ENCODE peak calls at places on chromosomes 2 and 18, in ten cellular contexts. O is AG10803, H is Peyer's patch, C is A549, X is endothelial cell, N is foreskin fibroblast, F is Caco-2, T is psoas muscle, Q is AG04450, W is HepG2. E is an unnamed sample.

GRCh38 chr18:11548940-11549551 is 60.4 kb upstream of the SLC35G4 start:
- DNase-seq in W (no peak), T (no peak), Q (no peak), F (no peak), X (no peak), H (no peak), N (no peak), O (no peak), C (no peak), E (no peak)

GRCh38 chr2:118881490-118882129 is 34.2 kb upstream of the EN1 start:
- DNase-seq in F (peak), Q (no peak), O (peak), H (peak), W (peak), N (peak), C (peak), X (peak), T (no peak), E (peak)

GRCh38 chr2:57407742-57408343 is 638.8 kb upstream of the VRK2 start:
- DNase-seq in H (no peak), N (no peak), X (no peak), C (no peak), T (no peak), Q (no peak), W (no peak), F (no peak), O (no peak), E (no peak)

GRCh38 chr2:60604665-60605064 is 51.2 kb upstream of the BCL11A start:
- DNase-seq in X (no peak), Q (no peak), C (no peak), H (no peak), W (no peak), O (no peak), N (no peak), T (no peak), F (no peak), E (no peak)

GRCh38 chr18:55320399-55321255 is 267.4 kb downstream of the TCF4 start:
- DNase-seq in Q (no peak), C (no peak), H (no peak), O (peak), F (no peak), T (no peak), W (no peak), N (peak), X (no peak), E (no peak)

GRCh38 chr2:210147614-210148013 is 23.6 kb downstream of the KANSL1L start:
- DNase-seq in O (no peak), W (no peak), X (no peak), C (no peak), T (no peak), N (no peak), Q (no peak), F (no peak), H (no peak), E (no peak)

GRCh38 chr18:52283927-52284326 is 56.1 kb upstream of the DCC start:
- DNase-seq in F (no peak), O (no peak), T (no peak), H (no peak), W (no peak), C (no peak), X (no peak), N (no peak), Q (no peak), E (no peak)

GRCh38 chr2:97745474-97746172 is 32.2 kb downstream of the ZAP70 start:
- DNase-seq in C (no peak), F (no peak), O (no peak), Q (peak), T (no peak), N (no peak), X (no peak), H (no peak), W (no peak), E (no peak)

GRCh38 chr2:15944325-15945017 is 4.1 kb downstream of the MYCN start:
- DNase-seq in F (no peak), C (no peak), W (no peak), T (no peak), Q (no peak), X (no peak), O (no peak), N (no peak), H (no peak), E (no peak)

GRCh38 chr2:240821429-240821778 is 1.4 kb upstream of the KIF1A start:
- DNase-seq in F (no peak), H (no peak), C (no peak), O (no peak), W (no peak), X (no peak), Q (no peak), T (no peak), N (no peak), E (no peak)

GRCh38 chr2:128538401-128538800 is 219.7 kb upstream of the HS6ST1 start:
- DNase-seq in W (no peak), Q (no peak), X (no peak), H (no peak), N (peak), C (no peak), F (no peak), O (no peak), T (no peak), E (no peak)

GRCh38 chr2:3805120-3805519 is 101.7 kb downstream of the DCDC2C start:
- DNase-seq in T (no peak), Q (no peak), H (no peak), W (peak), N (no peak), C (peak), O (no peak), F (peak), X (peak), E (peak)
- TF ChIP-seq CTCF in T (no peak), Q (peak), H (no peak), W (peak), N (peak), C (peak), O (peak), F (peak), X (peak), E (peak)

GRCh38 chr2:112831956-112832567 is 4.5 kb downstream of the IL1B start:
- DNase-seq in X (no peak), F (no peak), O (no peak), C (no peak), T (no peak), H (no peak), W (no peak), Q (no peak), N (no peak), E (no peak)

GRCh38 chr2:112830469-112830868 is 6.1 kb downstream of the IL1B start:
- DNase-seq in C (no peak), N (no peak), T (no peak), W (no peak), Q (no peak), H (no peak), F (no peak), O (no peak), X (no peak), E (no peak)

GRCh38 chr2:112833532-112833931 is 3.0 kb downstream of the IL1B start:
- DNase-seq in C (no peak), Q (no peak), T (no peak), N (no peak), F (no peak), W (no peak), O (no peak), H (no peak), X (no peak), E (no peak)

GRCh38 chr2:112829931-112830330 is 6.6 kb downstream of the IL1B start:
- DNase-seq in H (no peak), X (no peak), O (no peak), T (no peak), F (no peak), Q (no peak), C (no peak), N (no peak), W (no peak), E (no peak)

DNA sequence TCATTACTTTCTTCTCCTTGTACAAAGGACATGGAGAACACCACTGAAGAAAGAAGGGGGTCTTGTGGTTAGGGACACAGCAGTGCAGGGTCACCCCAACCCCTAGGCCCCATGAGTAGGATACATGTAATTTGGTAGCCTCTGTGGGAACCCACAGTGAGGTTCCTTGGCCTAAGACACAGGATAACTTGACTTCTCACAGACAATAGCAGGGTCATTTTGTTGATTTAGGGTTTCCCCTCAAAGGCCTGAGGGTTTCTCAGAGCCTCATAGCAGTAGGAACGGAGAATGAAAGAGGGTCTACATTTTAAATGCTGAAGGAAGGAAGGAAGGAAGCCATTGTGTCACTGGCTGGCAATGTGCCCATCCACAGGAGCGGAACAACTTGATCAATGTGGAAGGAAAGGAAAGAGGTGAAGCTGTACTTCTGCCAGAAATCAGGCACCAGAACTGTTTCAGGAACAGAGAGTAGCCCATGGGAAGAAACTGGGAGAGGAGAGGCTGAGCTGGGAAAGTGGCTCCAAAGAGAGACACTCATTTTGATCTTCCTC is 5.1 kb downstream of the IL1B start:
- DNase-seq in C (no peak), Q (no peak), W (no peak), X (no peak), N (no peak), F (no peak), O (no peak), H (no peak), T (no peak), E (no peak)
- TF ChIP-seq CTCF in C (no peak), Q (no peak), W (no peak), X (no peak), N (no peak), F (no peak), O (no peak), H (no peak), T (no peak), E (no peak)

GRCh38 chr2:595831-596592 is 81.2 kb downstream of the TMEM18 start:
- DNase-seq in F (no peak), O (no peak), Q (no peak), N (no peak), T (no peak), W (no peak), X (no peak), H (no peak), C (no peak), E (no peak)

GRCh38 chr2:595141-595805 is 81.9 kb downstream of the TMEM18 start:
- DNase-seq in O (no peak), Q (no peak), W (no peak), C (no peak), N (no peak), T (no peak), H (no peak), F (no peak), X (no peak), E (no peak)

GRCh38 chr2:593354-594026 is 83.7 kb downstream of the TMEM18 start:
- DNase-seq in F (no peak), H (no peak), W (no peak), Q (no peak), T (no peak), X (no peak), N (no peak), C (no peak), O (no peak), E (no peak)

GRCh38 chr2:592737-593136 is 84.5 kb downstream of the TMEM18 start:
- DNase-seq in C (no peak), W (no peak), H (no peak), O (no peak), F (no peak), Q (no peak), N (no peak), X (no peak), T (no peak), E (no peak)

GRCh38 chr2:594297-594949 is 82.8 kb downstream of the TMEM18 start:
- DNase-seq in F (no peak), X (no peak), O (no peak), T (no peak), W (no peak), N (no peak), Q (no peak), H (no peak), C (no peak), E (no peak)
- TF ChIP-seq CTCF in F (no peak), X (no peak), O (no peak), T (no peak), W (no peak), N (no peak), Q (no peak), H (no peak), C (no peak), E (no peak)

GRCh38 chr2:173278794-173279527 is 75.7 kb upstream of the CDCA7 start:
- DNase-seq in X (no peak), H (no peak), W (no peak), T (no peak), N (peak), F (no peak), C (no peak), Q (no peak), O (no peak), E (no peak)

GRCh38 chr2:173286153-173286809 is 68.4 kb upstream of the CDCA7 start:
- DNase-seq in F (no peak), Q (no peak), W (no peak), N (no peak), O (no peak), H (no peak), C (peak), T (no peak), X (no peak), E (no peak)

GRCh38 chr2:173280853-173281252 is 73.8 kb upstream of the CDCA7 start:
- DNase-seq in N (no peak), O (no peak), H (no peak), F (no peak), T (no peak), X (no peak), W (no peak), C (no peak), Q (no peak), E (no peak)

GRCh38 chr2:173279528-173279868 is 75.2 kb upstream of the CDCA7 start:
- DNase-seq in T (no peak), F (no peak), H (no peak), X (no peak), Q (no peak), C (no peak), N (no peak), O (no peak), W (no peak), E (no peak)

DNA sequence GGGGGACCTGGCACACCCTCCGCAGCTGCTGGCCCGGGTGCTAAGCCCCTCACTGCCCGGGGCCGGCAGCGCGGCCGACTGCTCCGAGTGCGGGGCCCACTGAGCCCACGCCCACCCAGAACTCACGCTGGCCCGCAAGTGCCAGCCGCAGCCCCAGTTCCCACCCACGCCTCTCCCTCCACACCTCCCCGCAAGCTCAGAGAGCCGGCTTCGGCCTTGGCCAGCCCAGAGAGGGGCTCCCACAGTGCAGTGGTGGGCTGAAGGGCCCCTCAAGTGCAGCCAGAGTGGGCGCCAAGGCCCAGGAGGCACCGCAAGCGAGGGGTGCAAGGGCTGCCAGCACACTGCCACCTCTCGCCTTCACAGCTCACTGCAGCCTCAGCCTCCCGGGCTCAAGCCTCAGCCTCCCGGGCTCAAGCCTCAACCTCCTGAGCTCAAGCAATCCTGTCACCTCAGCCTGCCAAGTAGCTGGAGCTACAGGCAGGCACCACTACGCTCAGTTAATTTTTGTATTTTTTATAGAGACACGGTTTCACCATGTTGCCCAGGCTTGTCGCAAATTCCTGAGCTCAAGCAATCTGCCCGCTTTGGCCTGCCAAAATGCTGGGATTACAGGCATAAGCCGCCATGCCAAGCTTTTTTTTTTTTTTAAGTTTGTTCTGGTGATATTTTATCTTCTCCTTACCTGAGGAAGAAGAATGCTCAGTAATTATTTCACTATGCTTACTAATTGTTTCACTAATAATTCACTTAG is 71.7 kb upstream of the CDCA7 start:
- DNase-seq in T (no peak), W (no peak), X (no peak), O (no peak), Q (no peak), H (no peak), N (no peak), C (no peak), F (no peak), E (no peak)
- TF ChIP-seq CTCF in T (no peak), W (no peak), X (no peak), O (no peak), Q (no peak), H (no peak), N (no peak), C (no peak), F (no peak), E (no peak)

GRCh38 chr2:159283529-159283928 is 3.0 kb downstream of the WDSUB1 start:
- DNase-seq in T (no peak), H (no peak), O (no peak), W (no peak), C (no peak), X (no peak), F (no peak), Q (no peak), N (no peak), E (no peak)

GRCh38 chr2:159285433-159285832 is 1.1 kb downstream of the WDSUB1 start:
- DNase-seq in Q (no peak), T (no peak), X (no peak), W (no peak), N (no peak), F (no peak), H (no peak), C (no peak), O (no peak), E (no peak)

GRCh38 chr2:159285929-159286708 is at the start of gene WDSUB1:
- DNase-seq in T (peak), X (peak), O (peak), C (no peak), W (peak), Q (no peak), H (peak), N (peak), F (peak), E (peak)

GRCh38 chr2:159287733-159288132 is 1.2 kb upstream of the WDSUB1 start:
- DNase-seq in H (no peak), T (no peak), N (no peak), F (no peak), O (no peak), X (no peak), C (no peak), Q (no peak), W (no peak), E (no peak)

GRCh38 chr2:159286709-159287441 is 372 bp upstream of the WDSUB1 start:
- DNase-seq in X (peak), C (peak), O (peak), W (peak), Q (peak), N (peak), T (peak), F (peak), H (peak), E (peak)
- TF ChIP-seq CTCF in X (no peak), C (no peak), O (no peak), W (peak), Q (no peak), N (no peak), T (no peak), F (peak), H (no peak), E (no peak)